ENCODE peak calls at places on chromosomes 3 and 15, in six cellular contexts. N is PC-9, K is tibial nerve, U is heart right ventricle, D is BJ, C is GM12865. O is an unnamed sample.

GRCh38 chr3:184240384-184241140 is 8.2 kb downstream of the ALG3 start:
- DNase-seq in D (no peak), C (no peak), K (no peak), U (no peak), N (peak), O (no peak)

GRCh38 chr15:42155546-42156265 is 730 bp downstream of the PLA2G4F start:
- DNase-seq in C (no peak), K (no peak), N (peak), D (no peak), U (no peak), O (no peak)

GRCh38 chr3:66393486-66394260 is 107.1 kb downstream of the LRIG1 start:
- DNase-seq in C (peak), D (no peak), U (no peak), K (no peak), N (no peak), O (no peak)

GRCh38 chr15:25680659-25680970 is 182.5 kb downstream of the ATP10A start:
- DNase-seq in U (no peak), D (no peak), C (no peak), K (no peak), N (no peak), O (no peak)

GRCh38 chr15:22262613-22263020 is 182.3 kb downstream of the OR4M2 start:
- DNase-seq in K (no peak), D (no peak), U (no peak), C (no peak), N (no peak), O (no peak)

GRCh38 chr15:93467327-93467726 is 378.3 kb upstream of the RGMA start:
- DNase-seq in K (peak), U (peak), N (no peak), C (no peak), D (no peak), O (no peak)

GRCh38 chr3:187183210-187183862 is 13.9 kb upstream of the RTP1 start:
- DNase-seq in C (peak), U (no peak), K (no peak), N (no peak), D (no peak), O (peak)

GRCh38 chr3:36918050-36918449 is 26.8 kb downstream of the TRANK1 start:
- DNase-seq in K (no peak), N (no peak), D (no peak), C (peak), U (no peak), O (peak)

GRCh38 chr15:87896926-87897325 is 359.6 kb downstream of the NTRK3 start:
- DNase-seq in D (no peak), N (no peak), K (no peak), C (no peak), U (no peak), O (no peak)

GRCh38 chr3:108497271-108497670 is 13.1 kb downstream of the MYH15 start:
- DNase-seq in K (no peak), C (no peak), U (no peak), D (no peak), N (no peak), O (no peak)

GRCh38 chr3:168885028-168885427 is 778.5 kb downstream of the MECOM start:
- DNase-seq in K (no peak), D (peak), U (no peak), N (no peak), C (no peak), O (no peak)

GRCh38 chr15:89132611-89133242 is 44.5 kb downstream of the ABHD2 start:
- DNase-seq in C (no peak), K (no peak), U (no peak), N (no peak), D (no peak), O (no peak)

GRCh38 chr3:190120161-190121060 is at the start of gene P3H2:
- DNase-seq in K (peak), D (no peak), C (peak), N (peak), U (peak), O (no peak)

GRCh38 chr3:132444333-132444732 is 27.0 kb downstream of the DNAJC13 start:
- DNase-seq in U (no peak), C (no peak), D (no peak), K (no peak), N (no peak), O (no peak)

GRCh38 chr15:85543741-85544155 is 163.3 kb downstream of the AKAP13 start:
- DNase-seq in N (no peak), D (no peak), K (peak), U (peak), C (no peak), O (no peak)

GRCh38 chr3:4401441-4401840 is 65.6 kb downstream of the SUMF1 start:
- DNase-seq in N (no peak), K (no peak), D (no peak), C (no peak), U (no peak), O (no peak)

GRCh38 chr3:4515896-4516295 is 22.7 kb downstream of the ITPR1 start:
- DNase-seq in N (no peak), U (no peak), K (no peak), D (no peak), C (no peak), O (no peak)

GRCh38 chr15:35546581-35547381 is 816 bp upstream of the DPH6 start:
- DNase-seq in N (no peak), U (peak), D (no peak), C (no peak), K (no peak), O (no peak)

GRCh38 chr3:124759666-124760401 is 29.6 kb downstream of the UMPS start:
- DNase-seq in K (no peak), N (no peak), U (no peak), C (no peak), D (no peak), O (no peak)

GRCh38 chr15:38012894-38013293 is 78.5 kb downstream of the TMCO5A start:
- DNase-seq in N (no peak), U (no peak), K (no peak), D (no peak), C (no peak), O (no peak)

GRCh38 chr3:152384412-152384811 is 115.7 kb downstream of the MBNL1 start:
- DNase-seq in N (no peak), K (no peak), U (no peak), C (peak), D (no peak), O (no peak)

GRCh38 chr3:71168043-71168720 is 415.3 kb downstream of the FOXP1 start:
- DNase-seq in N (no peak), U (no peak), D (no peak), K (no peak), C (no peak), O (no peak)

GRCh38 chr3:52350981-52351761 is 35.1 kb downstream of the DNAH1 start:
- DNase-seq in U (no peak), D (no peak), K (no peak), C (no peak), N (no peak), O (no peak)

GRCh38 chr15:82139823-82140268 is 94.0 kb upstream of the MEX3B start:
- DNase-seq in D (no peak), C (peak), N (no peak), U (no peak), K (no peak), O (no peak)

GRCh38 chr3:14031271-14031670 is 93.4 kb downstream of the CHCHD4 start:
- DNase-seq in C (no peak), K (no peak), U (no peak), D (no peak), N (no peak), O (no peak)

GRCh38 chr3:45333549-45333948 is 54.8 kb upstream of the LARS2 start:
- DNase-seq in K (no peak), U (no peak), N (no peak), D (no peak), C (no peak), O (no peak)

GRCh38 chr3:108008931-108009635 is 81.7 kb downstream of the CD47 start:
- DNase-seq in K (no peak), C (peak), D (no peak), U (no peak), N (no peak), O (no peak)

GRCh38 chr3:14565791-14566588 is 25.8 kb upstream of the GRIP2 start:
- DNase-seq in C (no peak), K (no peak), D (no peak), U (no peak), N (no peak), O (no peak)

GRCh38 chr3:114274929-114275328 is 18.9 kb upstream of the TIGIT start:
- DNase-seq in D (no peak), U (no peak), C (no peak), N (no peak), K (no peak), O (no peak)

GRCh38 chr15:59165726-59166125 is 40.9 kb upstream of the LDHAL6B start:
- DNase-seq in D (no peak), N (peak), U (no peak), C (peak), K (no peak), O (no peak)

GRCh38 chr3:158105124-158105709 is 1.0 kb downstream of the SHOX2 start:
- DNase-seq in K (no peak), D (no peak), N (no peak), C (no peak), U (no peak), O (no peak)

GRCh38 chr15:67021455-67021854 is 43.9 kb upstream of the SMAD3 start:
- DNase-seq in K (no peak), N (no peak), C (no peak), U (no peak), D (no peak), O (no peak)

GRCh38 chr15:62782100-62782791 is 260.3 kb upstream of the TPM1 start:
- DNase-seq in U (peak), D (no peak), N (peak), C (peak), K (peak), O (no peak)

GRCh38 chr3:45976191-45977091 is 19.2 kb downstream of the FYCO1 start:
- DNase-seq in C (no peak), U (no peak), N (no peak), K (no peak), D (no peak), O (no peak)

DNA sequence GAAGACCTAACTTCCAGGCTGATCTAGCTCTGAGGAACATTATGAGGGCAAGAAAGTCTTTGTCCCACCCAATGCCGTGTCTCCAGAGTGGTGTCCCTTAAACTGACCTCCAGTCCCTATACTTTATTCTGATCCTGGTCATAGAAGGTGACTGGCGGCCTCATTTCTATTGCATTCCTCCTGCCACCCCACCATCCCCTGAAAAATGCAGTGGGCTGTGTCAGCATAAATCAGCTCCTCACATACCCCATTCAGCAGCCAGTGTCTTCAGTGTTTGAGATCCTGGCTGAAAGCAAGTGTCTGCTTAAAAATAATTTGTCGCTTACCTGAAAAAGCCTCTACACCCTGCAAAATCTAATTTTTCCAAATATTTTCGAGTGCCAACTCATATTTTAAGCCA is 346.1 kb downstream of the FEZF2 start:
- DNase-seq in U (no peak), C (no peak), N (no peak), D (no peak), K (no peak), O (no peak)
- H3K4me3 ChIP-seq in U (no peak), C (no peak), N (no peak), D (no peak), K (no peak), O (no peak)

GRCh38 chr15:64519897-64520296 is 59.5 kb downstream of the ZNF609 start:
- DNase-seq in N (no peak), C (no peak), K (no peak), D (no peak), U (no peak), O (no peak)
- TF ChIP-seq CTCF in N (no peak), C (no peak), K (no peak), D (no peak), U (no peak), O (no peak)

GRCh38 chr15:70493787-70494514 is 269.4 kb downstream of the UACA start:
- DNase-seq in N (no peak), U (no peak), D (no peak), K (no peak), C (no peak), O (no peak)

GRCh38 chr15:70491641-70492040 is 271.7 kb downstream of the UACA start:
- DNase-seq in K (no peak), D (no peak), U (no peak), C (no peak), N (no peak), O (no peak)

GRCh38 chr15:70493376-70493775 is 270.0 kb downstream of the UACA start:
- DNase-seq in C (no peak), U (no peak), D (no peak), N (no peak), K (no peak), O (no peak)

GRCh38 chr15:70491183-70491621 is 272.2 kb downstream of the UACA start:
- DNase-seq in N (no peak), U (no peak), D (no peak), K (no peak), C (peak), O (no peak)

GRCh38 chr15:70492240-70493177 is 270.8 kb downstream of the UACA start:
- DNase-seq in N (peak), D (no peak), C (peak), U (peak), K (no peak), O (peak)
- H3K4me3 ChIP-seq in N (peak), D (no peak), C (peak), U (no peak), K (no peak), O (peak)

GRCh38 chr3:134640872-134641470 is 9.9 kb downstream of the KY start:
- DNase-seq in D (no peak), N (no peak), K (no peak), C (peak), U (no peak), O (no peak)
- TF ChIP-seq CTCF in D (peak), N (peak), K (no peak), C (peak), U (no peak), O (peak)

GRCh38 chr15:60390931-60391501 is 6.8 kb downstream of the ANXA2 start:
- DNase-seq in N (peak), K (no peak), U (no peak), D (no peak), C (no peak), O (no peak)
- H3K4me3 ChIP-seq in N (no peak), K (no peak), U (peak), D (peak), C (no peak), O (no peak)

GRCh38 chr3:65334045-65334665 is 646.4 kb upstream of the ADAMTS9 start:
- DNase-seq in D (no peak), C (no peak), K (no peak), U (no peak), N (no peak), O (no peak)
- TF ChIP-seq CTCF in D (peak), C (no peak), K (peak), U (no peak), N (no peak), O (no peak)

DNA sequence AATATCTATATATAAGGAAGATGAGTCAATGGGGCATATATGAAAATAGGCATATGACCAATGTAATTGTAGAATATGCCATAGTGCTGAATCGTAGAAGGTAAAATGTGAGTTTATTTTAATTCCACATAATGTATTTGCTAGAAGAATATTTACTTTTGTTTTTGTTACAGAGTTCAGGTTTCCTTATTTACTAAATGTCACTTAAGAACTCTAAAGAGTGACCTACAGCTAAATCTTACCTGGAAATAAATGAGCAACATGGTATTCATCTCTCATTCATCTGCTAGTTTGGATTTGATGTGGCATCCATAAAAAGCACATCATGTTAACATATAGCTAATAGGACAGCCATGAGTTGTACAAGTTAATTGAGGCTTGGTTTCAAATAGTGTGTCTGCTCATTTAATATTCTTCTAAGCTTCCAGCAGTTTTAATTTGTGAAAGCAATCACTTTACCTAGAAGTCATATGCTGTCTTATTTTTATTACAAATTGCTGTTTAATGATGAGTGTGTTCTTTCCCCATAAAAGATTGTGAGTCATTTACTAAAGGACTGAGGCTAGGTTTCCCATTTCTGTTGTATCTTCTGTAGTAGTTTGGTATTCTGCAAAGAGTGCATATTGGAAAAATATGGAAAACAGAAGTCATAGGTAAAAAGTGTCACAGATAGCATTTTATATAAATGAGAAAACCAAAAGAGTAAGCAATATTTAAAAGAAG is 222.1 kb upstream of the POU1F1 start:
- DNase-seq in C (no peak), U (no peak), K (no peak), D (no peak), N (no peak), O (no peak)
- H3K4me3 ChIP-seq in C (no peak), U (no peak), K (no peak), D (no peak), N (no peak), O (no peak)

GRCh38 chr15:101773496-101774100 is 29.7 kb upstream of the OR4F6 start:
- DNase-seq in C (peak), K (no peak), D (no peak), N (peak), U (no peak), O (no peak)
- TF ChIP-seq CTCF in C (peak), K (no peak), D (peak), N (peak), U (no peak), O (peak)

O was measured in GM12864.